ENCODE peak calls at places on chromosome 13, in five cellular contexts. B, D, C, O and H are unnamed samples.

GRCh38 chr13:48667136-48667535 is 13.4 kb downstream of the CYSLTR2 start:
- DNase-seq in C (no peak), B (no peak), D (no peak), O (no peak), H (no peak)

GRCh38 chr13:86960876-86961275 is 710.3 kb upstream of the SLITRK5 start:
- DNase-seq in C (no peak), O (no peak), D (no peak), B (no peak), H (no peak)

GRCh38 chr13:113166266-113166665 is 7.8 kb downstream of the PROZ start:
- DNase-seq in B (no peak), O (no peak), D (peak; percentile 32), C (no peak), H (no peak)

GRCh38 chr13:107031691-107032090 is 463.8 kb upstream of the ARGLU1 start:
- DNase-seq in B (no peak), C (no peak), O (no peak), D (no peak), H (no peak)

GRCh38 chr13:33250594-33250993 is 35.0 kb downstream of the STARD13 start:
- DNase-seq in C (no peak), B (no peak), D (no peak), O (no peak), H (no peak)

GRCh38 chr13:30394798-30395191 is 27.5 kb upstream of the UBE2L5 start:
- DNase-seq in O (no peak), C (peak; percentile 57), B (no peak), D (no peak), H (no peak)

GRCh38 chr13:113022391-113023216 is 53.6 kb downstream of the MCF2L start:
- DNase-seq in C (no peak), B (no peak), D (peak; percentile 78), O (no peak), H (no peak)

GRCh38 chr13:34265016-34265692 is 447.2 kb downstream of the RFC3 start:
- DNase-seq in O (no peak), D (no peak), C (no peak), B (no peak), H (no peak)

GRCh38 chr13:31774186-31774585 is 34.9 kb downstream of the RXFP2 start:
- DNase-seq in C (no peak), O (no peak), D (no peak), B (no peak), H (peak; percentile 46)

GRCh38 chr13:102309110-102309509 is 92.7 kb downstream of the FGF14 start:
- DNase-seq in D (no peak), B (no peak), C (no peak), O (no peak), H (no peak)

GRCh38 chr13:80337011-80337688 is 3.8 kb downstream of the SPRY2 start:
- DNase-seq in O (no peak), D (peak; percentile 56), B (no peak), C (no peak), H (no peak)

GRCh38 chr13:78465250-78465649 is 138.1 kb downstream of the POU4F1 start:
- DNase-seq in C (no peak), B (no peak), O (no peak), D (no peak), H (no peak)

GRCh38 chr13:113547248-113547971 is 37.1 kb upstream of the TFDP1 start:
- DNase-seq in B (peak; percentile 67), C (no peak), O (no peak), D (peak; percentile 22), H (no peak)

GRCh38 chr13:42720116-42720857 is 61.1 kb upstream of the FAM216B start:
- DNase-seq in B (no peak), O (no peak), D (no peak), C (no peak), H (peak; percentile 81)

GRCh38 chr13:34627905-34628682 is 314.0 kb upstream of the NBEA start:
- DNase-seq in B (no peak), O (no peak), C (no peak), D (no peak), H (no peak)

GRCh38 chr13:40613192-40613818 is 53.1 kb downstream of the FOXO1 start:
- DNase-seq in C (peak; percentile 68), B (no peak), D (no peak), O (peak; percentile 67), H (peak; percentile 66)

GRCh38 chr13:19587635-19588300 is 26.4 kb upstream of the TPTE2 start:
- DNase-seq in C (peak; percentile 59), B (no peak), D (peak; percentile 50), O (no peak), H (no peak)

GRCh38 chr13:36736119-36736726 is 62.4 kb downstream of the SERTM1 start:
- DNase-seq in D (peak; percentile 66), C (peak; percentile 54), B (no peak), O (peak; percentile 19), H (no peak)

GRCh38 chr13:42836930-42837329 is 55.5 kb downstream of the FAM216B start:
- DNase-seq in D (peak; percentile 65), B (no peak), O (no peak), C (no peak), H (no peak)

GRCh38 chr13:28031929-28032328 is 43.4 kb upstream of the URAD start:
- DNase-seq in D (no peak), C (no peak), O (no peak), B (no peak), H (no peak)

GRCh38 chr13:46317120-46317519 is 69.9 kb downstream of the RUBCNL start:
- DNase-seq in D (no peak), B (no peak), C (no peak), O (no peak), H (no peak)

GRCh38 chr13:46327256-46327655 is 59.8 kb downstream of the RUBCNL start:
- DNase-seq in B (no peak), O (no peak), C (no peak), D (no peak), H (no peak)

GRCh38 chr13:46324976-46325375 is 62.1 kb downstream of the RUBCNL start:
- DNase-seq in D (no peak), O (no peak), B (no peak), C (no peak), H (no peak)

GRCh38 chr13:46321494-46322225 is 65.4 kb downstream of the RUBCNL start:
- DNase-seq in C (peak; percentile 84), B (no peak), D (peak; percentile 85), O (peak; percentile 49), H (peak; percentile 66)
- TF ChIP-seq CTCF in C (peak; percentile 97), B (peak; percentile 88), D (peak; percentile 86), O (peak; percentile 68), H (peak; percentile 88)

GRCh38 chr13:24741016-24741662 is 22.8 kb upstream of the RNF17 start:
- DNase-seq in B (peak; percentile 80), O (no peak), D (peak; percentile 68), C (peak; percentile 14), H (no peak)
- TF ChIP-seq CTCF in B (no peak), O (no peak), D (peak; percentile 74), C (peak; percentile 65), H (no peak)

DNA sequence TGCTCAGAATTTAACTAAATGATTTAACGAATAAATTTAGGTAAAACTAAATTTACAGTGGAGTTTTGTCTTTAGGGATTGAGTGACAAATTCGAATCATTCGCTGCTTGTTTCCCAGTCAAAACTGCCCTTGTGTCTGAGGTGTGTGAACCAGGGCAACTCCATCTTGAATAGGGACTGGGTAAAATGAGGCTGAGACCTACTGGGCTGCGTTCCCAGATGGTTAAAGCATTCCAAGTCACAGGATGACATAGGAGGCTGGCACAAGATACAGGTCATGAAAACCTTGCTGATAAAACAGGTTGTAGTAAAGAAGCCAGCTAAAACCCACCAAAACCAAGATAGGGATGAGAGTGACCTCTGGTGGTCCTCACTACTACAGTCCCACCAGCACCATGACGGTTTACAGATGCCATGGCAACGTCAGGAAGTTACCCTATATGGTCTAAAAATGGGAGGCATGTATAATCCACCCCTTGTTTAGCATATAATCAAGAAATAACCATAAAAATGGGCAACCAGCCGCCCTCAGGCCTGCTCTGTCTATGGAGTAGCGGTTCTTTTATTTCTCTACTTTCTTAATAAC is 10.2 kb upstream of the ANKRD10 start:
- DNase-seq in C (peak; percentile 45), O (no peak), B (peak; percentile 34), D (peak; percentile 74), H (no peak)
- TF ChIP-seq CTCF in C (peak; percentile 61), O (no peak), B (peak; percentile 39), D (peak; percentile 74), H (no peak)

GRCh38 chr13:85261757-85262346 is 537.4 kb downstream of the SLITRK6 start:
- DNase-seq in B (no peak), D (no peak), C (peak; percentile 27), O (no peak), H (no peak)
- TF ChIP-seq CTCF in B (peak; percentile 64), D (peak; percentile 76), C (peak; percentile 83), O (no peak), H (no peak)

DNA sequence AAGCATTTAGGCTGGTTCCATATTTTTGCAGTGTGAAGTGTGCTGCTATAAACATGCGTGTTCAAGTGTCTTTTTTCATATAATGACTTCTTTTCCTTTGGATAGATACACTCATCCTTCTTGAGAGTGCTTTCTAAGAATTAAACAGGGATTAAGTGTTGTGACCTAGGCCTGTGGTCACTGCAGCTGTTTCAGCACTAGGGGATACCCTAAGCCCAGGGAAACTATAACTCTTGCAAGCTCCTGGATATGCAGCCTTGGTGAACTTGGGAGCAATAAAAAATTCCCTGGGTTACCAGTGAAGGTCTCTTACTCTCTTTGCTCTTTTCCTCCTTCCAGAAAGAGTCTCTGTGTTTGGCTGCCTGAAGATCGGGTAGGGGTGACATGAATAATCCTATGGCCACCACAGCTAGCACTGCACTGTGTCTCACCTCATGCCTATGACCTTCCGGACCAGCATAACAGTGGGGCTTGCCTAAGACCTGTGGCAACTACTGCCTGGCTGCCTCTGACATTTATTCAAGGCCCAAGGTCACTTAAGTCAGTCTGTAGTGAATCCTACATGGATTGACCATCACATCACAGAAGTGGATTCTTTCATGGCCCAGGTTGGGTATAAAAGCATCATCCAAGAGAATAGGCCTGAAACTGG is 799.7 kb downstream of the DACH1 start:
- DNase-seq in B (no peak), O (no peak), C (no peak), D (peak; percentile 47), H (no peak)
- TF ChIP-seq CTCF in B (no peak), O (no peak), C (no peak), D (peak; percentile 72), H (no peak)